ENCODE peak calls at places on chromosomes 1 and 21, in seven cellular contexts. E, X, G, V, W, T and P are unnamed samples.

GRCh38 chr21:37877171-37877570 is 39.1 kb downstream of the KCNJ6 start:
- DNase-seq in E (no peak), X (no peak), G (no peak), V (no peak), W (no peak), T (no peak), P (no peak)

GRCh38 chr1:182615468-182616129 is 11.4 kb upstream of the RGS16 start:
- DNase-seq in E (no peak), X (no peak), G (no peak), V (peak), W (peak), T (peak), P (peak)

GRCh38 chr1:110554871-110555801 is 36.2 kb upstream of the KCNA10 start:
- DNase-seq in E (no peak), X (peak), G (peak), V (peak), W (peak), T (peak), P (peak)

GRCh38 chr1:177270863-177271262 is 100.1 kb downstream of the BRINP2 start:
- DNase-seq in E (no peak), X (no peak), G (no peak), V (no peak), W (no peak), T (no peak), P (no peak)

GRCh38 chr1:234108921-234109320 is 204.4 kb downstream of the SLC35F3 start:
- DNase-seq in E (no peak), X (no peak), G (no peak), V (no peak), W (no peak), T (no peak), P (peak)

GRCh38 chr1:91754348-91754747 is 131.6 kb downstream of the TGFBR3 start:
- DNase-seq in E (no peak), X (no peak), G (no peak), V (no peak), W (no peak), T (no peak), P (no peak)

GRCh38 chr1:81414417-81415087 is 386.2 kb upstream of the ADGRL2 start:
- DNase-seq in E (no peak), X (peak), G (no peak), V (peak), W (peak), T (peak), P (peak)

GRCh38 chr1:164188507-164188906 is 370.5 kb upstream of the PBX1 start:
- DNase-seq in E (no peak), X (no peak), G (no peak), V (peak), W (no peak), T (no peak), P (no peak)

GRCh38 chr21:37264808-37265207 is 2.3 kb downstream of the VPS26C start:
- DNase-seq in E (no peak), X (no peak), G (no peak), V (no peak), W (no peak), T (no peak), P (no peak)

GRCh38 chr21:36148886-36149285 is 7.7 kb upstream of the DOP1B start:
- DNase-seq in E (no peak), X (no peak), G (no peak), V (no peak), W (no peak), T (no peak), P (no peak)

GRCh38 chr1:23865543-23865930 is 2.6 kb downstream of the FUCA1 start:
- DNase-seq in E (no peak), X (no peak), G (no peak), V (no peak), W (no peak), T (no peak), P (no peak)